ENCODE peak calls at places on chromosome 12, in nine cellular contexts. N is HCT116; A is type B pancreatic cell; X is fibroblast of the aortic adventitia; M is Caki2; P is AG09309; C is HFF-Myc; I is stimulated activated naive CD8-positive, alpha-beta T cell treated with anti-CD3 and anti-CD28 coated beads, Interleukin-15, amount 100 ng/mL, for 72 hours; E is thoracic aorta. J is an unnamed sample.

GRCh38 chr12:6336079-6336858 is 5.6 kb downstream of the TNFRSF1A start:
- DNase-seq in X (peak), N (peak), A (peak), E (peak), C (peak), I (peak), M (peak), P (peak), J (peak)

GRCh38 chr12:132404956-132405741 is 75.8 kb upstream of the GALNT9 start:
- DNase-seq in A (no peak), I (no peak), N (no peak), C (no peak), X (no peak), P (no peak), E (no peak), M (no peak), J (no peak)

GRCh38 chr12:121980892-121981272 is 40.8 kb upstream of the BCL7A start:
- DNase-seq in P (no peak), A (no peak), M (no peak), E (no peak), C (no peak), X (no peak), N (no peak), I (no peak), J (no peak)

GRCh38 chr12:12804432-12804886 is 8.7 kb upstream of the DDX47 start:
- DNase-seq in A (no peak), I (no peak), E (no peak), X (peak), C (no peak), N (peak), P (peak), M (peak), J (peak)

GRCh38 chr12:28202374-28203130 is 12.3 kb downstream of the CCDC91 start:
- DNase-seq in C (no peak), E (no peak), A (no peak), N (no peak), M (no peak), X (no peak), P (no peak), I (no peak), J (no peak)

GRCh38 chr12:30985814-30986452 is 59.4 kb downstream of the TSPAN11 start:
- DNase-seq in X (peak), I (peak), A (no peak), M (peak), N (peak), P (no peak), C (no peak), E (no peak), J (no peak)

GRCh38 chr12:40559865-40560264 is 132.4 kb upstream of the CNTN1 start:
- DNase-seq in N (no peak), M (no peak), C (no peak), E (no peak), A (no peak), P (no peak), I (no peak), X (no peak), J (no peak)

GRCh38 chr12:109836916-109837315 is 3.7 kb upstream of the TRPV4 start:
- DNase-seq in X (peak), N (no peak), E (no peak), A (no peak), I (no peak), C (peak), P (no peak), M (no peak), J (no peak)

GRCh38 chr12:94240171-94240570 is 91.8 kb downstream of the PLXNC1 start:
- DNase-seq in N (no peak), X (no peak), C (no peak), A (no peak), P (no peak), M (no peak), E (no peak), I (no peak), J (no peak)

GRCh38 chr12:30450872-30451271 is 244.8 kb downstream of the IPO8 start:
- DNase-seq in A (no peak), E (no peak), M (no peak), I (no peak), C (no peak), P (no peak), N (no peak), X (peak), J (no peak)

J was measured in AG04450.